ENCODE peak calls at places on chromosome 11, in nine cellular contexts. W is Panc1; H is progenitor cell of endocrine pancreas; I is H9; A is AG09319; T is spleen; Q is RCC 7860; V is body of pancreas; B is CD8-positive, alpha-beta T cell. S is an unnamed sample.

GRCh38 chr11:119370486-119371046 is 10.9 kb downstream of the USP2 start:
- DNase-seq in W (no peak), H (no peak), I (peak), A (no peak), T (no peak), Q (no peak), V (no peak), B (no peak), S (no peak)

GRCh38 chr11:110463153-110463552 is 33.4 kb downstream of the FDX1 start:
- DNase-seq in W (no peak), H (no peak), I (peak), A (peak), T (peak), Q (no peak), V (no peak), B (peak), S (no peak)

GRCh38 chr11:76795285-76795935 is 12.3 kb downstream of the TSKU start:
- DNase-seq in W (no peak), H (no peak), I (no peak), A (no peak), T (no peak), Q (no peak), V (no peak), B (no peak), S (no peak)

GRCh38 chr11:64566042-64566914 is 24.7 kb upstream of the SLC22A12 start:
- DNase-seq in W (no peak), H (no peak), I (peak), A (no peak), T (peak), Q (no peak), V (peak), B (peak), S (peak)

GRCh38 chr11:8011981-8012444 is 24.9 kb downstream of the EIF3F start:
- DNase-seq in W (no peak), H (no peak), I (no peak), A (peak), T (no peak), Q (peak), V (no peak), B (no peak), S (no peak)

GRCh38 chr11:93039841-93040240 is 70.4 kb downstream of the MTNR1B start:
- DNase-seq in W (no peak), H (no peak), I (no peak), A (no peak), T (no peak), Q (no peak), V (no peak), B (no peak), S (no peak)

GRCh38 chr11:99584822-99585221 is 564.1 kb downstream of the CNTN5 start:
- DNase-seq in W (no peak), H (no peak), I (no peak), A (no peak), T (no peak), Q (no peak), V (no peak), B (no peak), S (no peak)

GRCh38 chr11:69207165-69207889 is 51.6 kb downstream of the SMIM38 start:
- DNase-seq in W (no peak), H (no peak), I (no peak), A (no peak), T (peak), Q (no peak), V (peak), B (no peak), S (no peak)

GRCh38 chr11:83025267-83025704 is 46.4 kb downstream of the RAB30 start:
- DNase-seq in W (no peak), H (no peak), I (no peak), A (no peak), T (no peak), Q (no peak), V (no peak), B (no peak), S (no peak)

GRCh38 chr11:77202941-77203900 is 75.2 kb downstream of the MYO7A start:
- DNase-seq in W (no peak), H (no peak), I (peak), A (no peak), T (peak), Q (no peak), V (no peak), B (no peak), S (no peak)

GRCh38 chr11:111939836-111940604 is 2.9 kb downstream of the DIXDC1 start:
- DNase-seq in W (no peak), H (no peak), I (no peak), A (peak), T (no peak), Q (peak), V (no peak), B (no peak), S (no peak)

GRCh38 chr11:68584097-68584496 is 100.2 kb upstream of the GAL start:
- DNase-seq in W (no peak), H (peak), I (peak), A (no peak), T (peak), Q (no peak), V (peak), B (peak), S (peak)

S was measured in CD4-positive, alpha-beta T cell.